ENCODE peak calls at places on chromosome 3, in ten cellular contexts. One of them, this sample, is unnamed.

GRCh38 chr3:187183210-187183862 is 13.9 kb upstream of the RTP1 start:
- DNase-seq in uterus: no peak
- DNase-seq in body of pancreas: no peak
- DNase-seq in CD4-positive, alpha-beta memory T cell: no peak
- DNase-seq in neural progenitor cell: peak; percentile 23
- DNase-seq in fibroblast of lung: peak; percentile 15
- DNase-seq in left ventricle myocardium inferior: no peak
- DNase-seq in HCT116: no peak
- DNase-seq in heart right ventricle: no peak
- DNase-seq in Panc1: no peak
- DNase-seq in this sample: no peak

GRCh38 chr3:61768284-61769012 is 207.1 kb downstream of the PTPRG start:
- DNase-seq in neural progenitor cell: no peak
- DNase-seq in fibroblast of lung: no peak
- DNase-seq in CD4-positive, alpha-beta memory T cell: no peak
- DNase-seq in Panc1: no peak
- DNase-seq in HCT116: no peak
- DNase-seq in heart right ventricle: no peak
- DNase-seq in body of pancreas: no peak
- DNase-seq in uterus: no peak
- DNase-seq in left ventricle myocardium inferior: no peak
- DNase-seq in this sample: no peak

GRCh38 chr3:15707779-15708178 is 90.0 kb downstream of the ANKRD28 start:
- DNase-seq in uterus: no peak
- DNase-seq in body of pancreas: no peak
- DNase-seq in neural progenitor cell: no peak
- DNase-seq in CD4-positive, alpha-beta memory T cell: no peak
- DNase-seq in Panc1: no peak
- DNase-seq in HCT116: no peak
- DNase-seq in left ventricle myocardium inferior: no peak
- DNase-seq in fibroblast of lung: no peak
- DNase-seq in heart right ventricle: no peak
- DNase-seq in this sample: no peak

GRCh38 chr3:106086636-106087035 is 217.8 kb upstream of the CBLB start:
- DNase-seq in CD4-positive, alpha-beta memory T cell: no peak
- DNase-seq in heart right ventricle: no peak
- DNase-seq in Panc1: no peak
- DNase-seq in body of pancreas: no peak
- DNase-seq in HCT116: no peak
- DNase-seq in uterus: no peak
- DNase-seq in neural progenitor cell: no peak
- DNase-seq in fibroblast of lung: no peak
- DNase-seq in left ventricle myocardium inferior: no peak
- DNase-seq in this sample: no peak

GRCh38 chr3:152121292-152121654 is 147.5 kb upstream of the MBNL1 start:
- DNase-seq in HCT116: no peak
- DNase-seq in fibroblast of lung: peak; percentile 96
- DNase-seq in uterus: no peak
- DNase-seq in left ventricle myocardium inferior: no peak
- DNase-seq in Panc1: peak; percentile 13
- DNase-seq in CD4-positive, alpha-beta memory T cell: no peak
- DNase-seq in body of pancreas: no peak
- DNase-seq in neural progenitor cell: no peak
- DNase-seq in heart right ventricle: no peak
- DNase-seq in this sample: no peak

GRCh38 chr3:172515130-172515918 is 7.9 kb downstream of the TNFSF10 start:
- DNase-seq in neural progenitor cell: no peak
- DNase-seq in Panc1: no peak
- DNase-seq in fibroblast of lung: peak; percentile 17
- DNase-seq in body of pancreas: no peak
- DNase-seq in heart right ventricle: no peak
- DNase-seq in HCT116: no peak
- DNase-seq in left ventricle myocardium inferior: no peak
- DNase-seq in CD4-positive, alpha-beta memory T cell: no peak
- DNase-seq in uterus: no peak
- DNase-seq in this sample: no peak

GRCh38 chr3:189340680-189341460 is 169.1 kb downstream of the TPRG1 start:
- DNase-seq in CD4-positive, alpha-beta memory T cell: no peak
- DNase-seq in heart right ventricle: no peak
- DNase-seq in uterus: no peak
- DNase-seq in body of pancreas: no peak
- DNase-seq in Panc1: no peak
- DNase-seq in neural progenitor cell: peak; percentile 36
- DNase-seq in HCT116: peak; percentile 23
- DNase-seq in fibroblast of lung: no peak
- DNase-seq in left ventricle myocardium inferior: no peak
- DNase-seq in this sample: no peak

GRCh38 chr3:150235799-150236198 is 172.3 kb upstream of the TSC22D2 start:
- DNase-seq in HCT116: no peak
- DNase-seq in left ventricle myocardium inferior: no peak
- DNase-seq in neural progenitor cell: no peak
- DNase-seq in fibroblast of lung: peak; percentile 87
- DNase-seq in uterus: peak; percentile 43
- DNase-seq in CD4-positive, alpha-beta memory T cell: no peak
- DNase-seq in body of pancreas: no peak
- DNase-seq in heart right ventricle: no peak
- DNase-seq in Panc1: no peak
- DNase-seq in this sample: no peak

GRCh38 chr3:75042941-75043340 is 428.5 kb upstream of the CNTN3 start:
- DNase-seq in body of pancreas: no peak
- DNase-seq in Panc1: no peak
- DNase-seq in left ventricle myocardium inferior: no peak
- DNase-seq in HCT116: no peak
- DNase-seq in fibroblast of lung: no peak
- DNase-seq in CD4-positive, alpha-beta memory T cell: no peak
- DNase-seq in neural progenitor cell: peak; percentile 12
- DNase-seq in heart right ventricle: no peak
- DNase-seq in uterus: no peak
- DNase-seq in this sample: no peak

GRCh38 chr3:77935418-77935817 is 895.5 kb downstream of the ROBO2 start:
- DNase-seq in CD4-positive, alpha-beta memory T cell: no peak
- DNase-seq in body of pancreas: no peak
- DNase-seq in HCT116: no peak
- DNase-seq in fibroblast of lung: no peak
- DNase-seq in left ventricle myocardium inferior: no peak
- DNase-seq in Panc1: no peak
- DNase-seq in uterus: no peak
- DNase-seq in neural progenitor cell: no peak
- DNase-seq in heart right ventricle: no peak
- DNase-seq in this sample: no peak

GRCh38 chr3:52934626-52935530 is 37.5 kb upstream of the STIMATE start:
- DNase-seq in body of pancreas: peak; percentile 40
- DNase-seq in fibroblast of lung: peak; percentile 67
- DNase-seq in Panc1: peak; percentile 24
- DNase-seq in neural progenitor cell: peak; percentile 72
- DNase-seq in heart right ventricle: peak; percentile 35
- DNase-seq in left ventricle myocardium inferior: no peak
- DNase-seq in uterus: peak; percentile 28
- DNase-seq in CD4-positive, alpha-beta memory T cell: peak; percentile 49
- DNase-seq in HCT116: peak; percentile 23
- DNase-seq in this sample: peak; percentile 31

GRCh38 chr3:124657138-124657537 is 73.1 kb upstream of the UMPS start:
- DNase-seq in Panc1: no peak
- DNase-seq in body of pancreas: no peak
- DNase-seq in heart right ventricle: no peak
- DNase-seq in left ventricle myocardium inferior: no peak
- DNase-seq in HCT116: no peak
- DNase-seq in CD4-positive, alpha-beta memory T cell: no peak
- DNase-seq in neural progenitor cell: no peak
- DNase-seq in fibroblast of lung: no peak
- DNase-seq in uterus: no peak
- DNase-seq in this sample: no peak

GRCh38 chr3:124656531-124656930 is 73.7 kb upstream of the UMPS start:
- DNase-seq in Panc1: no peak
- DNase-seq in HCT116: no peak
- DNase-seq in left ventricle myocardium inferior: no peak
- DNase-seq in body of pancreas: no peak
- DNase-seq in neural progenitor cell: no peak
- DNase-seq in CD4-positive, alpha-beta memory T cell: no peak
- DNase-seq in uterus: no peak
- DNase-seq in fibroblast of lung: no peak
- DNase-seq in heart right ventricle: no peak
- DNase-seq in this sample: no peak

GRCh38 chr3:124658270-124658669 is 72.0 kb upstream of the UMPS start:
- DNase-seq in heart right ventricle: no peak
- DNase-seq in fibroblast of lung: no peak
- DNase-seq in Panc1: no peak
- DNase-seq in body of pancreas: no peak
- DNase-seq in uterus: no peak
- DNase-seq in neural progenitor cell: no peak
- DNase-seq in HCT116: no peak
- DNase-seq in left ventricle myocardium inferior: no peak
- DNase-seq in CD4-positive, alpha-beta memory T cell: no peak
- DNase-seq in this sample: no peak

GRCh38 chr3:124660606-124661005 is 69.6 kb upstream of the UMPS start:
- DNase-seq in body of pancreas: no peak
- DNase-seq in fibroblast of lung: no peak
- DNase-seq in Panc1: no peak
- DNase-seq in HCT116: no peak
- DNase-seq in neural progenitor cell: no peak
- DNase-seq in CD4-positive, alpha-beta memory T cell: no peak
- DNase-seq in left ventricle myocardium inferior: no peak
- DNase-seq in heart right ventricle: no peak
- DNase-seq in uterus: no peak
- DNase-seq in this sample: no peak

DNA sequence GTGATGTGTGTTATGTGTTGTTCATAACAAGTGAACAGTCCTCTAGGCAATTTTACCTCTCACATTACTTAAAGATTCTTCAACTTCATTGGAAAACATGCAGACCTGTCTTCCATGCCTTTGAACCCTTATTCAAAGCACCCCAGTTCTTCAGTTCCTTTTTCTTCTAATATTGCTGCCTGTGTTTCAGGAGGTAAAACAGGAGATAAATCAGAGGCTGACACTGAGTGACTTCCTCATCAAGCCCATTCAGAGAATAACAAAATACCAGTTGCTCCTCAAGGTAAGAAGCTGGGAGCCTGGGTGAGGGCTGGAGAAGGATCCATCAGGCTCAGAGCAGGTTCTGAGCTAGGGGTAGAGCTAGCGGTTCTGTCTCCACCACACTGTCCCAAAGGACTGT is 71.1 kb upstream of the UMPS start:
- DNase-seq in Panc1: no peak
- DNase-seq in neural progenitor cell: no peak
- DNase-seq in heart right ventricle: no peak
- DNase-seq in body of pancreas: no peak
- DNase-seq in left ventricle myocardium inferior: no peak
- DNase-seq in CD4-positive, alpha-beta memory T cell: no peak
- DNase-seq in fibroblast of lung: no peak
- DNase-seq in uterus: no peak
- DNase-seq in HCT116: no peak
- DNase-seq in this sample: no peak
- H3K9me3 ChIP-seq in Panc1: no peaks in the 10 kb centered on the region
- H3K9me3 ChIP-seq in neural progenitor cell: no peaks in the 10 kb centered on the region
- H3K9me3 ChIP-seq in heart right ventricle: no peaks in the 10 kb centered on the region
- H3K9me3 ChIP-seq in body of pancreas: no peaks in the 10 kb centered on the region
- H3K9me3 ChIP-seq in left ventricle myocardium inferior: no peaks in the 10 kb centered on the region
- H3K9me3 ChIP-seq in CD4-positive, alpha-beta memory T cell: no peaks in the 10 kb centered on the region
- H3K9me3 ChIP-seq in fibroblast of lung: no peaks in the 10 kb centered on the region
- H3K9me3 ChIP-seq in uterus: no peaks in the 10 kb centered on the region
- H3K9me3 ChIP-seq in HCT116: no peaks in the 10 kb centered on the region
- H3K9me3 ChIP-seq in this sample: no peaks in the 10 kb centered on the region

GRCh38 chr3:8480699-8481098 is 20.9 kb upstream of the LMCD1 start:
- DNase-seq in fibroblast of lung: no peak
- DNase-seq in body of pancreas: no peak
- DNase-seq in left ventricle myocardium inferior: no peak
- DNase-seq in CD4-positive, alpha-beta memory T cell: no peak
- DNase-seq in neural progenitor cell: peak; percentile 12
- DNase-seq in Panc1: no peak
- DNase-seq in uterus: no peak
- DNase-seq in heart right ventricle: no peak
- DNase-seq in HCT116: no peak
- DNase-seq in this sample: no peak
- H3K9me3 ChIP-seq in fibroblast of lung: no peaks in the 10 kb centered on the region
- H3K9me3 ChIP-seq in body of pancreas: no peaks in the 10 kb centered on the region
- H3K9me3 ChIP-seq in left ventricle myocardium inferior: peaks cover 7% of the 10 kb centered on the region
- H3K9me3 ChIP-seq in CD4-positive, alpha-beta memory T cell: no peaks in the 10 kb centered on the region
- H3K9me3 ChIP-seq in neural progenitor cell: no peaks in the 10 kb centered on the region
- H3K9me3 ChIP-seq in Panc1: no peaks in the 10 kb centered on the region
- H3K9me3 ChIP-seq in uterus: no peaks in the 10 kb centered on the region
- H3K9me3 ChIP-seq in heart right ventricle: peaks cover 7% of the 10 kb centered on the region
- H3K9me3 ChIP-seq in HCT116: no peaks in the 10 kb centered on the region
- H3K9me3 ChIP-seq in this sample: no peaks in the 10 kb centered on the region

GRCh38 chr3:134077649-134078081 is 47.9 kb upstream of the SLCO2A1 start:
- DNase-seq in CD4-positive, alpha-beta memory T cell: no peak
- DNase-seq in Panc1: no peak
- DNase-seq in left ventricle myocardium inferior: no peak
- DNase-seq in heart right ventricle: no peak
- DNase-seq in neural progenitor cell: no peak
- DNase-seq in body of pancreas: no peak
- DNase-seq in HCT116: no peak
- DNase-seq in fibroblast of lung: no peak
- DNase-seq in uterus: no peak
- DNase-seq in this sample: no peak
- H3K9me3 ChIP-seq in CD4-positive, alpha-beta memory T cell: no peaks in the 10 kb centered on the region
- H3K9me3 ChIP-seq in Panc1: peaks cover 19% of the 10 kb centered on the region
- H3K9me3 ChIP-seq in left ventricle myocardium inferior: peaks cover 31% of the 10 kb centered on the region
- H3K9me3 ChIP-seq in heart right ventricle: peaks cover 19% of the 10 kb centered on the region
- H3K9me3 ChIP-seq in neural progenitor cell: peaks cover 10% of the 10 kb centered on the region
- H3K9me3 ChIP-seq in body of pancreas: no peaks in the 10 kb centered on the region
- H3K9me3 ChIP-seq in HCT116: no peaks in the 10 kb centered on the region
- H3K9me3 ChIP-seq in fibroblast of lung: no peaks in the 10 kb centered on the region
- H3K9me3 ChIP-seq in uterus: no peaks in the 10 kb centered on the region
- H3K9me3 ChIP-seq in this sample: no peaks in the 10 kb centered on the region

GRCh38 chr3:191813245-191813644 is 352.3 kb downstream of the PYDC2 start:
- DNase-seq in fibroblast of lung: no peak
- DNase-seq in Panc1: no peak
- DNase-seq in body of pancreas: no peak
- DNase-seq in uterus: no peak
- DNase-seq in CD4-positive, alpha-beta memory T cell: no peak
- DNase-seq in heart right ventricle: no peak
- DNase-seq in neural progenitor cell: no peak
- DNase-seq in left ventricle myocardium inferior: no peak
- DNase-seq in HCT116: no peak
- DNase-seq in this sample: no peak

GRCh38 chr3:191804935-191805334 is 344.0 kb downstream of the PYDC2 start:
- DNase-seq in uterus: no peak
- DNase-seq in CD4-positive, alpha-beta memory T cell: no peak
- DNase-seq in heart right ventricle: no peak
- DNase-seq in Panc1: no peak
- DNase-seq in neural progenitor cell: no peak
- DNase-seq in fibroblast of lung: no peak
- DNase-seq in left ventricle myocardium inferior: no peak
- DNase-seq in body of pancreas: no peak
- DNase-seq in HCT116: no peak
- DNase-seq in this sample: no peak

DNA sequence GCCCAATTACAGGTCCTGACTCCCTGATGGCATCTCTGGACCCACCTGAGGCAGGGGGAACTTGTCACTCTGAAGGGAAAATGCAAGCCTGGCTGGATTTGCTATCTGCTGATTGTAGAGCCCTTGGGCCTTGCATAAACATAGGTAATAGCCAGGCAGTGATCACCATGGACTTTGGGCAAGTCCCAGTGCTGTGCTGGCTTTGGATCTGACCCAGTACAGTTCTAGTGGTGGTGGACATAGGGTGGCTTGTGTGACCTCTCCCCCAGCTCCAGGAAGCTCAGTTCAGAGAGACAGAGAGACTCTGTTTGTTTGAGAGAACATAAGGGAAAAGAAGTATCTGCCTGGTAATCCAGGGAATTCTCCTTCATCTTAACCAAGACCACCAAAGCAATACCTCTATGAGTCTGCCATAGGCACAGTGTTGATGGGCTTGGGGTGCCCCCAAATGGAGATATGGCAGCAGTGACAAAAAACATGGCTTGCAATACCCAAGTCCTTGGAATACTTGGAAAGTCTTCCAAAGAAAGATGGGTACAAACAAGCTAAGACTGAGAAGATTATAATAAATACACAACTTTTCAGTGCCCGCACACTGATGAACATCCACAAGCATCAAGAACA is 348.5 kb downstream of the PYDC2 start:
- DNase-seq in neural progenitor cell: peak; percentile 4
- DNase-seq in heart right ventricle: no peak
- DNase-seq in fibroblast of lung: no peak
- DNase-seq in CD4-positive, alpha-beta memory T cell: no peak
- DNase-seq in Panc1: no peak
- DNase-seq in left ventricle myocardium inferior: no peak
- DNase-seq in HCT116: no peak
- DNase-seq in uterus: no peak
- DNase-seq in body of pancreas: no peak
- DNase-seq in this sample: no peak
- H3K9me3 ChIP-seq in neural progenitor cell: no peaks in the 10 kb centered on the region
- H3K9me3 ChIP-seq in heart right ventricle: peaks cover 37% of the 10 kb centered on the region
- H3K9me3 ChIP-seq in fibroblast of lung: no peaks in the 10 kb centered on the region
- H3K9me3 ChIP-seq in CD4-positive, alpha-beta memory T cell: no peaks in the 10 kb centered on the region
- H3K9me3 ChIP-seq in Panc1: no peaks in the 10 kb centered on the region
- H3K9me3 ChIP-seq in left ventricle myocardium inferior: peaks cover 47% of the 10 kb centered on the region
- H3K9me3 ChIP-seq in HCT116: no peaks in the 10 kb centered on the region
- H3K9me3 ChIP-seq in uterus: no peaks in the 10 kb centered on the region
- H3K9me3 ChIP-seq in body of pancreas: peaks cover 6% of the 10 kb centered on the region
- H3K9me3 ChIP-seq in this sample: no peaks in the 10 kb centered on the region